ENCODE peak calls at places on chromosomes 3 and 15, in four cellular contexts. G is heart left ventricle, D is sigmoid colon, J is ovary. Z is an unnamed sample. For H3K4me1, the result is how much of the 10 kb centered on the place peaks cover.

GRCh38 chr3:187985636-187986035 is 168.3 kb upstream of the LPP start:
- DNase-seq in D (no peak), G (no peak), J (no peak), Z (no peak)

GRCh38 chr3:190552969-190553759 is 39.3 kb downstream of the IL1RAP start:
- DNase-seq in G (no peak), D (no peak), J (no peak), Z (no peak)

GRCh38 chr15:92451225-92451825 is 57.6 kb downstream of the ST8SIA2 start:
- DNase-seq in D (no peak), J (no peak), G (no peak), Z (no peak)

GRCh38 chr3:101279765-101280385 is 40.5 kb downstream of the IMPG2 start:
- DNase-seq in G (no peak), D (no peak), J (no peak), Z (no peak)

GRCh38 chr3:8622873-8623725 is 21.5 kb downstream of the SSUH2 start:
- DNase-seq in D (peak), J (peak), G (peak), Z (peak)

GRCh38 chr3:140188285-140188684 is 253.3 kb downstream of the CLSTN2 start:
- DNase-seq in G (peak), J (no peak), D (no peak), Z (peak)

GRCh38 chr15:25690673-25691543 is 172.2 kb downstream of the ATP10A start:
- DNase-seq in D (peak), G (no peak), J (no peak), Z (no peak)

GRCh38 chr3:168872811-168873210 is 777.1 kb upstream of the GOLIM4 start:
- DNase-seq in J (no peak), G (no peak), D (no peak), Z (no peak)

GRCh38 chr3:149967067-149967685 is 3.5 kb downstream of the PFN2 start:
- DNase-seq in J (no peak), D (no peak), G (no peak), Z (no peak)

GRCh38 chr3:69568458-69568857 is 170.8 kb upstream of the MITF start:
- DNase-seq in G (no peak), D (no peak), J (no peak), Z (no peak)

GRCh38 chr3:119604878-119605277 is 7.2 kb downstream of the PLA1A start:
- DNase-seq in J (no peak), G (no peak), D (no peak), Z (no peak)

GRCh38 chr3:45655906-45656305 is 33.3 kb upstream of the SACM1L start:
- DNase-seq in D (no peak), G (no peak), J (no peak), Z (no peak)

GRCh38 chr3:101567528-101568317 is 6.1 kb downstream of the TRMT10C start:
- DNase-seq in G (no peak), D (no peak), J (no peak), Z (no peak)

GRCh38 chr3:45783667-45784066 is 12.7 kb downstream of the SLC6A20 start:
- DNase-seq in J (no peak), G (no peak), D (no peak), Z (no peak)

GRCh38 chr3:111236833-111237713 is 165.5 kb downstream of the NECTIN3 start:
- DNase-seq in G (no peak), J (no peak), D (no peak), Z (no peak)

GRCh38 chr3:70811880-70812279 is 499.4 kb upstream of the MDFIC2 start:
- DNase-seq in G (peak), J (no peak), D (peak), Z (no peak)

GRCh38 chr3:17581421-17582080 is 160.9 kb downstream of the TBC1D5 start:
- DNase-seq in G (no peak), J (no peak), D (no peak), Z (no peak)

DNA sequence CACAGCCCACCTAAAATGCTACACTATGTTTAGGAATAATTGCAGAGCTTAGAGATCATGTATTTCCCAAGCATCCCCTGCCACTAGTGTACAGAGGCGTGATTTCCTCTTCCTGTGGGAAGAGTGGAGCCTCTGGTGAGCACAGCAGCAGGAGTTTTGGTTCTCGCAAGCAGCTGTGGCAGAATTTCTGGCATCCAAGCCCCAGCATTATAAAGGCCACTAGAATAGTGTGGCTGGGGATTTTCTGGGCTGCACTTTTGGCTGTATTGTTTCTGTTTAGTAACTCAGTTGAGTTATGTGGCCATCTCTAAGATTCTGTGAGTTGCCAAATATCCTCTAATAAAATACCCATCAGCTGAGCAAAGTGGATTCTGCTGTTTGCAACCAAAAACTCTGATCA is 64.7 kb downstream of the GPR176 start:
- DNase-seq in D (no peak), G (no peak), J (no peak), Z (no peak)
- H3K27ac ChIP-seq in D (no peak), G (no peak), J (no peak), Z (no peak)

GRCh38 chr3:130743354-130743753 is 3.3 kb downstream of the PIK3R4 start:
- DNase-seq in J (no peak), D (no peak), G (no peak), Z (no peak)

GRCh38 chr3:130741946-130742610 is 4.6 kb downstream of the PIK3R4 start:
- DNase-seq in D (no peak), J (no peak), G (no peak), Z (peak)

GRCh38 chr3:130748981-130749380 is 2.4 kb upstream of the PIK3R4 start:
- DNase-seq in J (no peak), G (no peak), D (no peak), Z (no peak)

GRCh38 chr3:130748520-130748919 is 1.9 kb upstream of the PIK3R4 start:
- DNase-seq in G (no peak), J (no peak), D (no peak), Z (no peak)

DNA sequence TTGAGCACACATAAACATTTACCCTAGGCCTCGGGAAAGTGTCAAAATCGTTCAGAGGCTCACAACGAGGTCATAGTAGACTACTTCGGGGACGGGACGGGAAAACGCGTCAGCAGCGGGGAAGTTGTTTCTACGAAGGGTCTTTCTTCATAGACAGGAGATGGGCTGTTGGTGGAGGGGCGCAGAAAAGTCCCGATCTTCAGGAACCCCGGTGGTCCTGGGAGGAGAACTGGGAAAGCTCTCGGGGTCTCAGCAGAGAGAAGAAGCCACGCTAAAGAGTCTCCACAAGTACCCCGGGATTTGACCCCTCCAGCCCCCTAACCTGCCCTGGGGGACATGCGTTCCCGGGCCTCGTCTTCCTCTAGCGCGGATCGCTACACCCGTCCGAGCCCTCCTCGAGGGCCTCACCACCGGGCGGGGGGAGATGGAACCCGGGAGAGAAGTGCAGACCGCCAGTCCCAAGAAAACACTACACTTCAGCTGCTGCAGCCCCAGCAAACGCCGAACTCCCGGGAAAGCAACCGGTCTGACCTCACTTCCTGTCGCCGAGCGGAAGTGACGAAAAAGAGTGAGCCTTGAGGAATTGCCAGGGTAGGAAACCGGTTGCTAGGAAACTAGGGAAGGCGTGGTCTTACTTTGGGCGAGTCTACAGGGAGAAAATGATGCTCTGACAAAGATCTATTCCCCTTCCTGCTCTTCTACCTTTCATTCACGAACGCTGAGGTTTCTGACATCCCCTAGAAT is at the start of gene PIK3R4:
- DNase-seq in G (peak), D (peak), J (peak), Z (peak)
- TF ChIP-seq POLR2A in G (peak), D (peak), J (peak), Z (peak)

DNA sequence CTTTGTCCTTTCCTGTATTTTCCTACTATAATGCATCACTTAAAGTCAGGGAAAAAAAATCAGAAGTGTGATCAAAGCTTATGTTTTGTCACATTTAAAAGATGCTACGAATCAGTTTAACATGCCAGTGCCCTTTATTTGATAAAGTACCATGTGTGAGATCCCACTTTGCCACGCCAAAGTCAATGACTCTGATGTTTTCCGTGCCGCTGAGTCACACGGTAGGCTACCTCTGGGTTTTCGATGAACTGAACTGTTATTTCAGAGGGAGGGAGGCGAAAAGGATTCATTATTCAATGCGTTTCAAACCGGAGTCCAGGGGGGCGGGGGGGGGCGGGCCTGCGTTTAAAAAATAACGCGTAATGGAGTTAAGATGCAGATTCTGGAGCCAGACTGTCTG is 203.0 kb downstream of the ABHD5 start:
- DNase-seq in D (no peak), J (no peak), G (no peak), Z (peak)
- H3K4me1 ChIP-seq in D (under half), J (under half), G (under half), Z (under half)

DNA sequence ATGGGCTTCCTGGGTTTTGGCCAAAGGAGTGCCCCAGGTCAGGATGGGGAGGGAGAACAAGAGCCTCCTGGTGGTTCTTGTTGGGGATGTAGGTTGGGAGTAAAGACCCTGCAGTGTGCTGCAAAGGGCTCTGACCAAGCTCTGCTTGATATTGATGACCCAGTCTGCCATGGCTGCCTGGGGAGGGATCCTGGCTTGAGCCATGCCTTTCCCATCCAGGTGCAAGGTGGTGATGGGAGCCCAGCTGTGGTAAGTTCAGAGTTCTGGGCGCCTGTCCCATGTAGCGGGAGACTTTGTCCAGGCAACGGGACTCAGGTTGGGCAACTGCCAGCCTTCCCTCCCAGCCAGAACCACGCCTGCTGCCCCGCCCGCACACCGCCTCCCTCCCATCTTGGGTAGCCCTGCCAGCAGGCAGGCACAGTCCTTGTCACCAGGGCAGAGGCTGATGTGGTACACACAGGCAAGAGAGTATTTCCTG is 2.6 kb downstream of the GNAI2 start:
- DNase-seq in D (peak), J (peak), G (peak), Z (peak)
- H3K27ac ChIP-seq in D (peak), J (peak), G (peak), Z (peak)

GRCh38 chr3:12409625-12410596 is 74.4 kb upstream of the TSEN2 start:
- DNase-seq in D (no peak), J (no peak), G (no peak), Z (no peak)
- TF ChIP-seq POLR2A in D (no peak), J (no peak), G (no peak), Z (no peak)

DNA sequence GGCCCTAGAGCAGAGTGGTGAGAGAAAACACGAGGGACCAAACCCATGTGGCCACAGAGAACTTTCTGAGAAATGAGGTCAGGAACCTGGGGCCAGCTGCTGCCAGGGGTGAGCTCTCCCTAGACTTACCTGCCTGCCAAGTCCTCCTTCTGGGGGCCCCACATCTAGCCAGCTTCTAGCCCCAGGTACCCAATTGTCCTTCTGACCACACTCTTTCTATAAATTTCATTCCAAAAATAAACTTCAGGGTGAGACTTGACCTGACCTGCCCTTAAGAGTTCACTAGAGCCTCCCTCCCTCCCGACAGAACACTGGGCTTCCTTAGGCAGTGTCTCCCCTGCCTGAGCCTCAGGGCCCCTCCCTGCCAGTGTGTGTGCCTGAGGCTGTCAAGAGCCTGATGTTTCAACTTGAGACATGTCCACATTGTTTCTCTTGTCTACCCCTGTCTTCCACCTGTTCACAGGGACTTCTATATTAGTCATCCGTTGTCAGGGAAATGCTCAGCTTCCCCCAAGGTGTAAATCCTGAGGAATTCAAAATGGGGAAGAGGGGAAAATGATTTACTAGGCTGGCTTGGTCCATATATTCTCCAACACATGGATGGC is 312.8 kb upstream of the TLE3 start:
- DNase-seq in G (no peak), D (no peak), J (no peak), Z (no peak)
- H3K4me1 ChIP-seq in G (under half), D (under half), J (under half), Z (under half)

GRCh38 chr3:66401157-66401550 is 99.7 kb downstream of the LRIG1 start:
- DNase-seq in J (no peak), D (no peak), G (no peak), Z (no peak)

GRCh38 chr3:66397745-66398144 is 103.1 kb downstream of the LRIG1 start:
- DNase-seq in J (no peak), G (no peak), D (peak), Z (no peak)

GRCh38 chr3:66398228-66399025 is 102.4 kb downstream of the LRIG1 start:
- DNase-seq in J (no peak), D (peak), G (no peak), Z (no peak)

GRCh38 chr3:66400381-66401156 is 100.3 kb downstream of the LRIG1 start:
- DNase-seq in G (no peak), J (peak), D (peak), Z (peak)

GRCh38 chr3:66399529-66400232 is 101.1 kb downstream of the LRIG1 start:
- DNase-seq in D (peak), J (no peak), G (no peak), Z (no peak)
- H3K27ac ChIP-seq in D (peak), J (no peak), G (no peak), Z (no peak)

GRCh38 chr3:193744048-193744821 is 151.2 kb downstream of the OPA1 start:
- DNase-seq in J (no peak), D (no peak), G (no peak), Z (no peak)
- TF ChIP-seq POLR2A in J (no peak), D (no peak), G (no peak), Z (no peak)

DNA sequence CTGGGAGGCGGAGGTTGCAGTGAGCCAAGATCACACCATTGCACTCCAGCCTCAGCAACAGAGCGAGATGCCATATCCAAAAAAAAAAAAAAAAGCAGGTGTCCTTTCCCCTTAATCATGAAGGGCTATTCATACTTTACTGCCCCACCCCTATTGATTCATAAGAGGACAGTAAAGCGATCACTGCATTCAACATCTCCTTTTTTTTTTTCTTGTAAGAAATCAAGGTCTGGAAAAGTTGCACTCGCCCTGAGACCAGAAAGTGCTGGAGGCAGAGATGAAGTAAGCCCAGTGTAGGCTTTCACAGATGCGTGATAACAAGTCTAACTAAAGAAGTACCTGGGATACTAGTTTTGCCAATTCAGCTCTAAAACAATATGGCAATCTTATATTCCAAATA is 24.2 kb downstream of the B3GNT5 start:
- DNase-seq in J (no peak), D (no peak), G (no peak), Z (no peak)
- H3K4me1 ChIP-seq in J (under half), D (under half), G (under half), Z (under half)